ENCODE peak calls at places on chromosomes 6 and 20, in seven cellular contexts. A is transverse colon, E is GM12878, W is stomach, Y is thyroid gland, S is HepG2, U is heart left ventricle. D is an unnamed sample.

GRCh38 chr6:52420668-52421358 is 671 bp downstream of the EFHC1 start:
- DNase-seq in S (peak), W (no peak), A (peak), U (no peak), E (no peak), Y (peak), D (no peak)

GRCh38 chr20:17992847-17993508 is 24.2 kb downstream of the MGME1 start:
- DNase-seq in A (no peak), S (no peak), W (no peak), Y (no peak), U (no peak), E (no peak), D (no peak)

GRCh38 chr20:31837896-31838397 is 7.5 kb downstream of the FOXS1 start:
- DNase-seq in A (no peak), W (no peak), E (no peak), S (no peak), Y (no peak), U (no peak), D (peak)

GRCh38 chr6:93419304-93420162 is at the start of gene EPHA7:
- DNase-seq in W (peak), U (peak), S (no peak), E (no peak), A (peak), Y (peak), D (no peak)

GRCh38 chr20:43404880-43405279 is 52.8 kb upstream of the SRSF6 start:
- DNase-seq in U (no peak), S (peak), E (no peak), Y (no peak), W (no peak), A (no peak), D (peak)

GRCh38 chr20:32326507-32326851 is 31.7 kb upstream of the ASXL1 start:
- DNase-seq in E (no peak), A (no peak), S (peak), U (no peak), Y (no peak), W (no peak), D (no peak)

GRCh38 chr6:99613705-99614429 is 7.2 kb downstream of the PRDM13 start:
- DNase-seq in S (no peak), E (no peak), U (no peak), A (no peak), W (no peak), Y (no peak), D (no peak)

GRCh38 chr6:108945686-108946158 is 97.5 kb downstream of the ARMC2 start:
- DNase-seq in W (peak), Y (peak), E (no peak), S (no peak), A (peak), U (peak), D (no peak)

GRCh38 chr20:64226686-64227576 is 28.6 kb upstream of the PCMTD2 start:
- DNase-seq in A (no peak), W (no peak), S (no peak), E (no peak), Y (no peak), U (no peak), D (no peak)

GRCh38 chr6:146595981-146596731 is 2.6 kb upstream of the ADGB start:
- DNase-seq in E (no peak), A (no peak), S (no peak), Y (no peak), W (no peak), U (no peak), D (no peak)

GRCh38 chr6:100512203-100512862 is 47.6 kb upstream of the SIM1 start:
- DNase-seq in W (no peak), S (no peak), E (no peak), U (no peak), Y (no peak), A (no peak), D (no peak)

GRCh38 chr20:8073024-8073832 is 53.7 kb upstream of the TMX4 start:
- DNase-seq in W (no peak), U (no peak), A (no peak), S (peak), E (no peak), Y (no peak), D (no peak)

GRCh38 chr20:31992086-31992485 is 18.2 kb upstream of the CCM2L start:
- DNase-seq in S (no peak), E (no peak), W (no peak), A (no peak), Y (no peak), U (no peak), D (no peak)

GRCh38 chr6:2196079-2196679 is 49.2 kb downstream of the GMDS start:
- DNase-seq in S (peak), W (no peak), U (peak), Y (peak), E (peak), A (peak), D (peak)

GRCh38 chr20:6827472-6827871 is 60.0 kb downstream of the BMP2 start:
- DNase-seq in A (no peak), U (no peak), Y (no peak), E (no peak), S (no peak), W (no peak), D (no peak)

GRCh38 chr6:43013020-43013842 is 515 bp downstream of the MEA1 start:
- DNase-seq in W (no peak), E (no peak), Y (no peak), S (no peak), U (no peak), A (no peak), D (peak)
- TF ChIP-seq POLR2A in W (no peak), E (no peak), Y (no peak), S (peak), U (no peak), A (no peak), D (no peak)

GRCh38 chr6:43481075-43481474 is 3.7 kb downstream of the TJAP1 start:
- DNase-seq in W (no peak), Y (no peak), U (no peak), A (no peak), E (no peak), S (no peak), D (no peak)

GRCh38 chr6:43476744-43477143 is 626 bp upstream of the TJAP1 start:
- DNase-seq in W (no peak), E (no peak), S (no peak), Y (no peak), U (no peak), A (no peak), D (no peak)

GRCh38 chr6:43475506-43475905 is 1.9 kb upstream of the TJAP1 start:
- DNase-seq in U (no peak), S (no peak), A (no peak), W (no peak), Y (no peak), E (no peak), D (no peak)

GRCh38 chr6:43478008-43478372 is 620 bp downstream of the TJAP1 start:
- DNase-seq in Y (no peak), E (no peak), A (no peak), S (no peak), W (no peak), U (no peak), D (no peak)

GRCh38 chr6:43477235-43478007 is at the start of gene TJAP1:
- DNase-seq in W (peak), A (peak), S (peak), E (peak), Y (peak), U (peak), D (peak)
- TF ChIP-seq POLR2A in W (no peak), A (peak), S (peak), E (peak), Y (no peak), U (no peak), D (peak)

DNA sequence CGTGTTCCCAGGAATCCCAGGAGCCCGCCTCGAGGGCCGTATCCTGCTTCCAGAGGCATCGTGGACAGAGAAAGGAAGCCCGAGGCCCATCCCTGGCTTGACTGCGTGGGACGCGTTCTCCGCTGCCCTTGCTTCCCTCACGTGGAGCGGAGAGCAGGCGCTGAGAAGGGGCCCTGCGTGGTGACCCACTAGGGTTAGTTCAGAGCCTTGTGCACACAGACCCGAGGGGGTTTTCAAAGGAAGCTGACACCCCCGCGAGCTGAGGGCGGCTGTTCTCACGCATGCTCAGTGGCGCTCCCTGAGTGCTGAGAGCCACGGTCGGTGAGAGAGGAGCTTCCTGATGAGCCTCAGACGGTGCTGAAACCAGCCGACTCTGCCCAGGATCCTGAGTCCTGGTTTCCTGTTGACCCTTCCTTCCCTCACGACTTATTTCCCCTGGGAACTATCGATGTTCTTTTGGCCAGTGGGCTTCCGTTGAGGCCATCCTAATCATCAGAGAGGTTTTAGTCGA is 28.9 kb upstream of the CCR6 start:
- DNase-seq in Y (no peak), S (no peak), U (peak), W (no peak), E (peak), A (peak), D (no peak)
- TF ChIP-seq POLR2A in Y (no peak), S (no peak), U (no peak), W (no peak), E (peak), A (no peak), D (no peak)

GRCh38 chr6:30185846-30186484 is 22.6 kb downstream of the TRIM15 start:
- DNase-seq in E (no peak), Y (no peak), W (no peak), A (no peak), S (no peak), U (no peak), D (no peak)
- TF ChIP-seq POLR2A in E (no peak), Y (no peak), W (no peak), A (no peak), S (no peak), U (no peak), D (no peak)

GRCh38 chr20:58650776-58651547 is at the start of gene STX16:
- DNase-seq in W (peak), A (peak), E (peak), S (peak), U (peak), Y (peak), D (peak)
- TF ChIP-seq POLR2A in W (no peak), A (peak), E (peak), S (peak), U (no peak), Y (no peak), D (peak)

GRCh38 chr6:168034537-168034936 is 37.1 kb downstream of the KIF25 start:
- DNase-seq in Y (no peak), E (no peak), W (no peak), S (no peak), A (no peak), U (no peak), D (no peak)

GRCh38 chr6:168037242-168037641 is 39.8 kb downstream of the KIF25 start:
- DNase-seq in S (peak), A (no peak), W (no peak), U (peak), Y (no peak), E (no peak), D (no peak)

GRCh38 chr6:168035098-168035660 is 37.7 kb downstream of the KIF25 start:
- DNase-seq in Y (peak), S (no peak), U (peak), A (peak), E (no peak), W (peak), D (peak)

GRCh38 chr6:168037856-168038255 is 40.4 kb downstream of the KIF25 start:
- DNase-seq in Y (no peak), U (no peak), E (no peak), S (no peak), A (no peak), W (no peak), D (no peak)

DNA sequence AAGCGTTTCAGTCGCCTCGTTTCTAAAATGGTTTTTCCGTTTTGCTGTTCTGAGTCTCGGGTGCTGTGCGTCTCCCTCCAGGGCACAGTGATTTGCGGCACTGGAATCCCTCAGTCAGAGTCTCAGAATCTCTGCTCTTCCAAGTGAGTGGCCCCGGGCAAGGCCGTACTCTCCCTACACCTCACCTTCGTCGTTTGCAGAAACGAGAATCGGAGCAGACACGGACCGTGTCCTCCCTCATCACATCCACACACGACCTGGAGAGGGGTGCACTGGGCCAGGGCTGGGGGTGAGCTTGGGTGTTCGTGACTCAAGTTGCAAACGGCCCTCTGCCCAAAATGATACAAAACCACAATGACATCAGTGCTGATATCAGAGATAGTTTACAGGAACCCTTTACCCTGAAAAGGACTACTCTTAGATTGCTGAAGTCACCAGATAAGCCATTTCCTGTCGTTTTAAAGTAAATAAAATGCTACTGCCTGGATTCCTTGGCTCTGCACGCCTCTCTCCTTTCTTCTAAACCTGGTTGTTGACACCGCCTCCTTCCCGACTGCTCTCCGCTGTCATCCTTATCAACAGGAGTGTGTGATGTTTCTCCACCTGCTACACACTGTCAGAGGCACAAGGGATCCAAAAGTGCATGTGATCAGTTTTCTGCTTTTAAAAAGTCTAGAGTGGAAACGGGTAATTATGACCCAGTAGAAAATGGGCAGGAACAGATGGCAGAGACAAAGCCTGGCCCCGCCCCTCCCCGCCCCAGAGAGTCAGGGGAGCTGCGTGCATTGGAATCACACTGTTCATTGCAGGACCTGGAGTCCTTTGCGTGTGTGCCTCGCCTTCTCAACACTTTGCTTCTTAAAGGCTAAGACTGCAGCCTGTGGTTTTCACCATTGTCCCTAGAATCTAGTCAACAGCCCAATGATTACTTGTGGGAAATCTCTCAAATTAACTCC is 38.5 kb downstream of the KIF25 start:
- DNase-seq in Y (no peak), W (no peak), S (no peak), E (no peak), A (peak), U (peak), D (no peak)
- TF ChIP-seq POLR2A in Y (no peak), W (no peak), S (no peak), E (no peak), A (no peak), U (no peak), D (no peak)

GRCh38 chr6:105993769-105994521 is 92.2 kb upstream of the PRDM1 start:
- DNase-seq in A (peak), Y (peak), U (no peak), S (no peak), W (no peak), E (no peak), D (no peak)
- TF ChIP-seq POLR2A in A (peak), Y (no peak), U (no peak), S (no peak), W (no peak), E (no peak), D (no peak)